ENCODE peak calls at places on chromosomes 12 and 14, in ten cellular contexts. One of them, this sample, is unnamed.

GRCh38 chr14:55572578-55572977 is 7.4 kb upstream of the KTN1 start:
- DNase-seq in activated CD4-positive, alpha-beta T cell treated with anti-CD3 and anti-CD28 coated beads for 24 hours: no peak
- DNase-seq in GM03348: no peak
- DNase-seq in stimulated activated naive B cell treated with anti-CD40 and anti-IgM and Interleukin-4, amounts not matched to agents 10 μg/mL and 1 μg/mL and 100 μg/mL, for 72 hours: no peak
- DNase-seq in Calu3: no peak
- DNase-seq in AG04450: no peak
- DNase-seq in AG04449: no peak
- DNase-seq in epithelial cell of esophagus: peak
- DNase-seq in HFFc6: no peak
- DNase-seq in activated T-cell treated with anti-CD3 and anti-CD28 coated beads, Interleukin-2, amount 50 U/mL, for 48 hours: no peak
- DNase-seq in this sample: no peak

GRCh38 chr12:49791700-49792099 is 36.5 kb downstream of the NCKAP5L start:
- DNase-seq in activated CD4-positive, alpha-beta T cell treated with anti-CD3 and anti-CD28 coated beads for 24 hours: no peak
- DNase-seq in GM03348: no peak
- DNase-seq in stimulated activated naive B cell treated with anti-CD40 and anti-IgM and Interleukin-4, amounts not matched to agents 10 μg/mL and 1 μg/mL and 100 μg/mL, for 72 hours: no peak
- DNase-seq in Calu3: no peak
- DNase-seq in AG04450: no peak
- DNase-seq in AG04449: no peak
- DNase-seq in epithelial cell of esophagus: no peak
- DNase-seq in HFFc6: no peak
- DNase-seq in activated T-cell treated with anti-CD3 and anti-CD28 coated beads, Interleukin-2, amount 50 U/mL, for 48 hours: no peak
- DNase-seq in this sample: no peak

GRCh38 chr12:108568653-108569154 is 6.3 kb downstream of the ISCU start:
- DNase-seq in activated CD4-positive, alpha-beta T cell treated with anti-CD3 and anti-CD28 coated beads for 24 hours: no peak
- DNase-seq in GM03348: no peak
- DNase-seq in stimulated activated naive B cell treated with anti-CD40 and anti-IgM and Interleukin-4, amounts not matched to agents 10 μg/mL and 1 μg/mL and 100 μg/mL, for 72 hours: peak
- DNase-seq in Calu3: no peak
- DNase-seq in AG04450: no peak
- DNase-seq in AG04449: no peak
- DNase-seq in epithelial cell of esophagus: no peak
- DNase-seq in HFFc6: no peak
- DNase-seq in activated T-cell treated with anti-CD3 and anti-CD28 coated beads, Interleukin-2, amount 50 U/mL, for 48 hours: peak
- DNase-seq in this sample: peak

GRCh38 chr12:49515266-49515665 is 23.6 kb upstream of the KCNH3 start:
- DNase-seq in activated CD4-positive, alpha-beta T cell treated with anti-CD3 and anti-CD28 coated beads for 24 hours: no peak
- DNase-seq in GM03348: peak
- DNase-seq in stimulated activated naive B cell treated with anti-CD40 and anti-IgM and Interleukin-4, amounts not matched to agents 10 μg/mL and 1 μg/mL and 100 μg/mL, for 72 hours: no peak
- DNase-seq in Calu3: peak
- DNase-seq in AG04450: peak
- DNase-seq in AG04449: no peak
- DNase-seq in epithelial cell of esophagus: peak
- DNase-seq in HFFc6: peak
- DNase-seq in activated T-cell treated with anti-CD3 and anti-CD28 coated beads, Interleukin-2, amount 50 U/mL, for 48 hours: no peak
- DNase-seq in this sample: no peak

GRCh38 chr12:132560421-132560830 is 50.0 kb downstream of the LRCOL1 start:
- DNase-seq in activated CD4-positive, alpha-beta T cell treated with anti-CD3 and anti-CD28 coated beads for 24 hours: peak
- DNase-seq in GM03348: peak
- DNase-seq in stimulated activated naive B cell treated with anti-CD40 and anti-IgM and Interleukin-4, amounts not matched to agents 10 μg/mL and 1 μg/mL and 100 μg/mL, for 72 hours: no peak
- DNase-seq in Calu3: peak
- DNase-seq in AG04450: no peak
- DNase-seq in AG04449: no peak
- DNase-seq in epithelial cell of esophagus: peak
- DNase-seq in HFFc6: no peak
- DNase-seq in activated T-cell treated with anti-CD3 and anti-CD28 coated beads, Interleukin-2, amount 50 U/mL, for 48 hours: peak
- DNase-seq in this sample: no peak

GRCh38 chr12:95633049-95633545 is 81.8 kb upstream of the USP44 start:
- DNase-seq in activated CD4-positive, alpha-beta T cell treated with anti-CD3 and anti-CD28 coated beads for 24 hours: no peak
- DNase-seq in GM03348: peak
- DNase-seq in stimulated activated naive B cell treated with anti-CD40 and anti-IgM and Interleukin-4, amounts not matched to agents 10 μg/mL and 1 μg/mL and 100 μg/mL, for 72 hours: no peak
- DNase-seq in Calu3: peak
- DNase-seq in AG04450: no peak
- DNase-seq in AG04449: no peak
- DNase-seq in epithelial cell of esophagus: peak
- DNase-seq in HFFc6: peak
- DNase-seq in activated T-cell treated with anti-CD3 and anti-CD28 coated beads, Interleukin-2, amount 50 U/mL, for 48 hours: peak
- DNase-seq in this sample: peak

GRCh38 chr14:20836668-20837338 is 34.2 kb upstream of the RNASE1 start:
- DNase-seq in activated CD4-positive, alpha-beta T cell treated with anti-CD3 and anti-CD28 coated beads for 24 hours: no peak
- DNase-seq in GM03348: peak
- DNase-seq in stimulated activated naive B cell treated with anti-CD40 and anti-IgM and Interleukin-4, amounts not matched to agents 10 μg/mL and 1 μg/mL and 100 μg/mL, for 72 hours: no peak
- DNase-seq in Calu3: peak
- DNase-seq in AG04450: no peak
- DNase-seq in AG04449: no peak
- DNase-seq in epithelial cell of esophagus: peak
- DNase-seq in HFFc6: peak
- DNase-seq in activated T-cell treated with anti-CD3 and anti-CD28 coated beads, Interleukin-2, amount 50 U/mL, for 48 hours: no peak
- DNase-seq in this sample: no peak

GRCh38 chr14:104350463-104351185 is 212.2 kb downstream of the KIF26A start:
- DNase-seq in activated CD4-positive, alpha-beta T cell treated with anti-CD3 and anti-CD28 coated beads for 24 hours: no peak
- DNase-seq in GM03348: no peak
- DNase-seq in stimulated activated naive B cell treated with anti-CD40 and anti-IgM and Interleukin-4, amounts not matched to agents 10 μg/mL and 1 μg/mL and 100 μg/mL, for 72 hours: no peak
- DNase-seq in Calu3: no peak
- DNase-seq in AG04450: no peak
- DNase-seq in AG04449: no peak
- DNase-seq in epithelial cell of esophagus: no peak
- DNase-seq in HFFc6: no peak
- DNase-seq in activated T-cell treated with anti-CD3 and anti-CD28 coated beads, Interleukin-2, amount 50 U/mL, for 48 hours: no peak
- DNase-seq in this sample: peak

GRCh38 chr12:24728366-24728765 is 220.5 kb downstream of the BCAT1 start:
- DNase-seq in activated CD4-positive, alpha-beta T cell treated with anti-CD3 and anti-CD28 coated beads for 24 hours: no peak
- DNase-seq in GM03348: peak
- DNase-seq in stimulated activated naive B cell treated with anti-CD40 and anti-IgM and Interleukin-4, amounts not matched to agents 10 μg/mL and 1 μg/mL and 100 μg/mL, for 72 hours: no peak
- DNase-seq in Calu3: no peak
- DNase-seq in AG04450: no peak
- DNase-seq in AG04449: no peak
- DNase-seq in epithelial cell of esophagus: peak
- DNase-seq in HFFc6: peak
- DNase-seq in activated T-cell treated with anti-CD3 and anti-CD28 coated beads, Interleukin-2, amount 50 U/mL, for 48 hours: no peak
- DNase-seq in this sample: no peak

GRCh38 chr12:19885092-19885813 is 446.0 kb downstream of the AEBP2 start:
- DNase-seq in activated CD4-positive, alpha-beta T cell treated with anti-CD3 and anti-CD28 coated beads for 24 hours: no peak
- DNase-seq in GM03348: no peak
- DNase-seq in stimulated activated naive B cell treated with anti-CD40 and anti-IgM and Interleukin-4, amounts not matched to agents 10 μg/mL and 1 μg/mL and 100 μg/mL, for 72 hours: no peak
- DNase-seq in Calu3: no peak
- DNase-seq in AG04450: no peak
- DNase-seq in AG04449: no peak
- DNase-seq in epithelial cell of esophagus: no peak
- DNase-seq in HFFc6: no peak
- DNase-seq in activated T-cell treated with anti-CD3 and anti-CD28 coated beads, Interleukin-2, amount 50 U/mL, for 48 hours: no peak
- DNase-seq in this sample: no peak

GRCh38 chr12:94832780-94833760 is 170.4 kb downstream of the NDUFA12 start:
- DNase-seq in activated CD4-positive, alpha-beta T cell treated with anti-CD3 and anti-CD28 coated beads for 24 hours: no peak
- DNase-seq in GM03348: no peak
- DNase-seq in stimulated activated naive B cell treated with anti-CD40 and anti-IgM and Interleukin-4, amounts not matched to agents 10 μg/mL and 1 μg/mL and 100 μg/mL, for 72 hours: no peak
- DNase-seq in Calu3: no peak
- DNase-seq in AG04450: no peak
- DNase-seq in AG04449: peak
- DNase-seq in epithelial cell of esophagus: no peak
- DNase-seq in HFFc6: no peak
- DNase-seq in activated T-cell treated with anti-CD3 and anti-CD28 coated beads, Interleukin-2, amount 50 U/mL, for 48 hours: no peak
- DNase-seq in this sample: no peak

GRCh38 chr12:59149995-59150642 is 229.8 kb upstream of the LRIG3 start:
- DNase-seq in activated CD4-positive, alpha-beta T cell treated with anti-CD3 and anti-CD28 coated beads for 24 hours: no peak
- DNase-seq in GM03348: peak
- DNase-seq in stimulated activated naive B cell treated with anti-CD40 and anti-IgM and Interleukin-4, amounts not matched to agents 10 μg/mL and 1 μg/mL and 100 μg/mL, for 72 hours: no peak
- DNase-seq in Calu3: peak
- DNase-seq in AG04450: peak
- DNase-seq in AG04449: peak
- DNase-seq in epithelial cell of esophagus: peak
- DNase-seq in HFFc6: peak
- DNase-seq in activated T-cell treated with anti-CD3 and anti-CD28 coated beads, Interleukin-2, amount 50 U/mL, for 48 hours: no peak
- DNase-seq in this sample: no peak

GRCh38 chr12:15851919-15852318 is 30.3 kb upstream of the STRAP start:
- DNase-seq in activated CD4-positive, alpha-beta T cell treated with anti-CD3 and anti-CD28 coated beads for 24 hours: no peak
- DNase-seq in GM03348: no peak
- DNase-seq in stimulated activated naive B cell treated with anti-CD40 and anti-IgM and Interleukin-4, amounts not matched to agents 10 μg/mL and 1 μg/mL and 100 μg/mL, for 72 hours: no peak
- DNase-seq in Calu3: no peak
- DNase-seq in AG04450: no peak
- DNase-seq in AG04449: no peak
- DNase-seq in epithelial cell of esophagus: peak
- DNase-seq in HFFc6: no peak
- DNase-seq in activated T-cell treated with anti-CD3 and anti-CD28 coated beads, Interleukin-2, amount 50 U/mL, for 48 hours: no peak
- DNase-seq in this sample: no peak

GRCh38 chr12:45914090-45914489 is 76.3 kb downstream of the SCAF11 start:
- DNase-seq in activated CD4-positive, alpha-beta T cell treated with anti-CD3 and anti-CD28 coated beads for 24 hours: no peak
- DNase-seq in GM03348: peak
- DNase-seq in stimulated activated naive B cell treated with anti-CD40 and anti-IgM and Interleukin-4, amounts not matched to agents 10 μg/mL and 1 μg/mL and 100 μg/mL, for 72 hours: no peak
- DNase-seq in Calu3: no peak
- DNase-seq in AG04450: peak
- DNase-seq in AG04449: peak
- DNase-seq in epithelial cell of esophagus: peak
- DNase-seq in HFFc6: peak
- DNase-seq in activated T-cell treated with anti-CD3 and anti-CD28 coated beads, Interleukin-2, amount 50 U/mL, for 48 hours: no peak
- DNase-seq in this sample: no peak

GRCh38 chr14:89288114-89288513 is 128.9 kb downstream of the FOXN3 start:
- DNase-seq in activated CD4-positive, alpha-beta T cell treated with anti-CD3 and anti-CD28 coated beads for 24 hours: no peak
- DNase-seq in GM03348: no peak
- DNase-seq in stimulated activated naive B cell treated with anti-CD40 and anti-IgM and Interleukin-4, amounts not matched to agents 10 μg/mL and 1 μg/mL and 100 μg/mL, for 72 hours: no peak
- DNase-seq in Calu3: no peak
- DNase-seq in AG04450: no peak
- DNase-seq in AG04449: no peak
- DNase-seq in epithelial cell of esophagus: no peak
- DNase-seq in HFFc6: no peak
- DNase-seq in activated T-cell treated with anti-CD3 and anti-CD28 coated beads, Interleukin-2, amount 50 U/mL, for 48 hours: no peak
- DNase-seq in this sample: no peak

This sample was measured in tibial artery.